ENCODE peak calls at places on chromosome 15, in nine cellular contexts. V is transverse colon, Y is progenitor cell of endocrine pancreas, W is GM13976, S is mesothelial cell of epicardium, P is Caco-2, E is foreskin keratinocyte, L is AG04450, H is glutamatergic neuron. Z is an unnamed sample.

GRCh38 chr15:58980351-58980939 is 7.0 kb upstream of the RNF111 start:
- DNase-seq in V (no peak), Y (no peak), W (peak), S (no peak), P (no peak), E (no peak), L (no peak), H (no peak), Z (no peak)

GRCh38 chr15:39804026-39804425 is 21.4 kb upstream of the FSIP1 start:
- DNase-seq in V (no peak), Y (no peak), W (no peak), S (no peak), P (no peak), E (peak), L (no peak), H (no peak), Z (no peak)

GRCh38 chr15:38961886-38962285 is 397.3 kb upstream of the RASGRP1 start:
- DNase-seq in V (no peak), Y (no peak), W (no peak), S (no peak), P (no peak), E (no peak), L (no peak), H (no peak), Z (no peak)

GRCh38 chr15:38253448-38253847 is 812 bp downstream of the SPRED1 start:
- DNase-seq in V (peak), Y (no peak), W (no peak), S (no peak), P (no peak), E (peak), L (no peak), H (no peak), Z (peak)

GRCh38 chr15:85412956-85413854 is 32.8 kb downstream of the AKAP13 start:
- DNase-seq in V (peak), Y (no peak), W (peak), S (no peak), P (peak), E (peak), L (peak), H (no peak), Z (no peak)

GRCh38 chr15:94306700-94307650 is 75.6 kb downstream of the MCTP2 start:
- DNase-seq in V (no peak), Y (no peak), W (peak), S (no peak), P (no peak), E (peak), L (no peak), H (no peak), Z (no peak)

GRCh38 chr15:98809273-98809672 is 160.9 kb downstream of the IGF1R start:
- DNase-seq in V (no peak), Y (no peak), W (no peak), S (no peak), P (no peak), E (no peak), L (no peak), H (no peak), Z (no peak)

GRCh38 chr15:42046597-42046996 is 25.8 kb upstream of the PLA2G4E start:
- DNase-seq in V (no peak), Y (no peak), W (no peak), S (no peak), P (peak), E (no peak), L (no peak), H (no peak), Z (no peak)

GRCh38 chr15:91948001-91948608 is 94.6 kb downstream of the SLCO3A1 start:
- DNase-seq in V (no peak), Y (no peak), W (no peak), S (no peak), P (no peak), E (peak), L (peak), H (no peak), Z (no peak)

GRCh38 chr15:45377630-45378148 is 655 bp downstream of the GATM start:
- DNase-seq in V (peak), Y (no peak), W (no peak), S (no peak), P (no peak), E (no peak), L (no peak), H (peak), Z (peak)

GRCh38 chr15:58805095-58805494 is 34.0 kb downstream of the MINDY2 start:
- DNase-seq in V (no peak), Y (no peak), W (no peak), S (no peak), P (no peak), E (no peak), L (no peak), H (no peak), Z (no peak)

GRCh38 chr15:58201536-58201935 is 63.4 kb downstream of the AQP9 start:
- DNase-seq in V (no peak), Y (no peak), W (no peak), S (no peak), P (no peak), E (no peak), L (no peak), H (no peak), Z (no peak)

GRCh38 chr15:71784719-71785118 is 25.6 kb upstream of the NR2E3 start:
- DNase-seq in V (no peak), Y (no peak), W (no peak), S (no peak), P (peak), E (no peak), L (no peak), H (no peak), Z (no peak)

GRCh38 chr15:34354286-34354685 is 11.2 kb downstream of the NUTM1 start:
- DNase-seq in V (no peak), Y (no peak), W (no peak), S (no peak), P (no peak), E (no peak), L (no peak), H (no peak), Z (no peak)

GRCh38 chr15:24857094-24857437 is 97.7 kb upstream of the SNRPN start:
- DNase-seq in V (no peak), Y (no peak), W (no peak), S (no peak), P (no peak), E (no peak), L (no peak), H (no peak), Z (no peak)

GRCh38 chr15:41283653-41284424 is 48.6 kb downstream of the OIP5 start:
- DNase-seq in V (peak), Y (peak), W (peak), S (peak), P (peak), E (peak), L (peak), H (peak), Z (peak)

GRCh38 chr15:54304321-54304720 is 326.1 kb downstream of the UNC13C start:
- DNase-seq in V (no peak), Y (no peak), W (no peak), S (no peak), P (no peak), E (no peak), L (no peak), H (no peak), Z (no peak)

GRCh38 chr15:25862469-25863066 is 559 bp downstream of the ATP10A start:
- DNase-seq in V (no peak), Y (no peak), W (no peak), S (no peak), P (no peak), E (peak), L (no peak), H (no peak), Z (peak)
- TF ChIP-seq CTCF in V (no peak), Y (no peak), W (no peak), S (no peak), P (no peak), E (no peak), L (peak), H (no peak), Z (no peak)

GRCh38 chr15:69979269-69979668 is 118.4 kb downstream of the TLE3 start:
- DNase-seq in V (peak), Y (no peak), W (peak), S (no peak), P (peak), E (no peak), L (no peak), H (no peak), Z (peak)
- TF ChIP-seq CTCF in V (no peak), Y (no peak), W (peak), S (no peak), P (no peak), E (no peak), L (no peak), H (no peak), Z (peak)

DNA sequence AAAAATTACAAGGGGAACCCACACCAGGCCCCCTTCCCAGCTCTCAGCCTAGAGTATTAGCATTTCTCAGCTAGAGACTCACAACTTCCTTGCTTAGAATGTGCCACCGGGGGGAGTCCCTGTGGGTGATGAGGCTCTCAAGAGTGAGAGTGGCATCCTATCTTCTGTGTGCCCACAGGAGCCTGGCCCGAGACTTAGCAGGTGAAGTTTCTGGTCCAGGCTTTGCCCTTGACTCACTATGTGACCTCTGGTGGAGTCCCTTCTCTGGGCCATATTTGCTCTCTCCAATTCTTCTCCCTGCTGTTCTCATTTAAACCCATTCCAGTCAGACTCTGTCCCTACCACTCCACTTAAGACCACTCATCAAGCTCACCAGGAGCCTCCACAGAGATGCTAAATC is 18.1 kb downstream of the CLK3 start:
- DNase-seq in V (no peak), Y (no peak), W (no peak), S (no peak), P (no peak), E (no peak), L (no peak), H (no peak), Z (no peak)
- TF ChIP-seq CTCF in V (no peak), Y (no peak), W (no peak), S (no peak), P (no peak), E (peak), L (no peak), H (no peak), Z (no peak)

GRCh38 chr15:43939070-43939469 is 112.3 kb downstream of the WDR76 start:
- DNase-seq in V (peak), Y (no peak), W (peak), S (no peak), P (peak), E (peak), L (no peak), H (no peak), Z (peak)
- TF ChIP-seq CTCF in V (no peak), Y (peak), W (no peak), S (no peak), P (peak), E (peak), L (peak), H (peak), Z (peak)

Z was measured in WERI-Rb-1.